ENCODE peak calls at places on chromosomes 13 and 19, in five cellular contexts. N is anterior cingulate cortex, W is T-helper 17 cell, B is NCI-H1694 treated with DMSO at 0.1 percent for 48 hours, X is NCI-H460. J is an unnamed sample.

GRCh38 chr19:30256510-30256850 is 115.7 kb upstream of the ZNF536 start:
- DNase-seq in N (no peak), W (no peak), B (no peak), X (no peak), J (no peak)

GRCh38 chr13:26213982-26214381 is 8.1 kb downstream of the RNF6 start:
- DNase-seq in N (no peak), W (no peak), B (no peak), X (no peak), J (no peak)

GRCh38 chr19:6617374-6617773 is 26.4 kb upstream of the CD70 start:
- DNase-seq in N (no peak), W (no peak), B (no peak), X (no peak), J (no peak)

GRCh38 chr19:47309038-47309437 is 623 bp upstream of the C5AR1 start:
- DNase-seq in N (no peak), W (no peak), B (no peak), X (no peak), J (no peak)

GRCh38 chr13:110485604-110486003 is 75.9 kb downstream of the RAB20 start:
- DNase-seq in N (no peak), W (no peak), B (no peak), X (no peak), J (no peak)

GRCh38 chr19:52086481-52086880 is 9.1 kb downstream of the ZNF841 start:
- DNase-seq in N (no peak), W (no peak), B (no peak), X (no peak), J (no peak)

GRCh38 chr13:66222926-66223325 is 1007.2 kb downstream of the PCDH9 start:
- DNase-seq in N (no peak), W (no peak), B (no peak), X (no peak), J (no peak)

GRCh38 chr19:43618921-43619261 is 538 bp downstream of the ZNF428 start:
- DNase-seq in N (no peak), W (no peak), B (peak), X (no peak), J (peak)

GRCh38 chr19:13930402-13930801 is 7.8 kb downstream of the PODNL1 start:
- DNase-seq in N (no peak), W (no peak), B (no peak), X (no peak), J (no peak)

GRCh38 chr13:26325876-26326275 is 71.9 kb downstream of the CDK8 start:
- DNase-seq in N (no peak), W (no peak), B (no peak), X (no peak), J (no peak)

GRCh38 chr19:10555613-10555979 is 10.2 kb downstream of the KRI1 start:
- DNase-seq in N (no peak), W (no peak), B (no peak), X (no peak), J (no peak)

GRCh38 chr19:29810504-29810871 is 1.3 kb upstream of the CCNE1 start:
- DNase-seq in N (no peak), W (no peak), B (no peak), X (no peak), J (peak)

GRCh38 chr13:77143325-77143907 is 116.5 kb upstream of the FBXL3 start:
- DNase-seq in N (no peak), W (no peak), B (no peak), X (no peak), J (no peak)

GRCh38 chr19:47240996-47241918 is 10.3 kb upstream of the BBC3 start:
- DNase-seq in N (peak), W (peak), B (no peak), X (no peak), J (peak)

GRCh38 chr19:48498576-48498879 is 13.1 kb downstream of the LMTK3 start:
- DNase-seq in N (no peak), W (no peak), B (no peak), X (no peak), J (no peak)

GRCh38 chr13:20388184-20388583 is 137.5 kb downstream of the CRYL1 start:
- DNase-seq in N (no peak), W (no peak), B (no peak), X (no peak), J (no peak)

GRCh38 chr19:42228640-42229039 is 8.5 kb downstream of the ZNF526 start:
- DNase-seq in N (no peak), W (no peak), B (no peak), X (no peak), J (no peak)

GRCh38 chr13:41019027-41019487 is at the start of gene ELF1:
- DNase-seq in N (no peak), W (peak), B (no peak), X (peak), J (no peak)

GRCh38 chr13:80050252-80050651 is 290.7 kb downstream of the SPRY2 start:
- DNase-seq in N (no peak), W (no peak), B (no peak), X (no peak), J (no peak)